ENCODE peak calls at places on chromosomes 6 and 20, in five cellular contexts. One of them, this sample, is unnamed.

GRCh38 chr6:66277400-66277799 is 570.4 kb upstream of the EYS start:
- DNase-seq in cardiac fibroblast: no peak
- DNase-seq in left ventricle myocardium inferior: no peak
- DNase-seq in NCI-H1436: no peak
- DNase-seq in hypothalamus: no peak
- DNase-seq in this sample: no peak

GRCh38 chr6:90703383-90703782 is 116.5 kb upstream of the MAP3K7 start:
- DNase-seq in cardiac fibroblast: no peak
- DNase-seq in left ventricle myocardium inferior: no peak
- DNase-seq in NCI-H1436: no peak
- DNase-seq in hypothalamus: no peak
- DNase-seq in this sample: no peak

GRCh38 chr20:59024111-59024530 is 4.9 kb downstream of the TUBB1 start:
- DNase-seq in cardiac fibroblast: no peak
- DNase-seq in left ventricle myocardium inferior: no peak
- DNase-seq in NCI-H1436: no peak
- DNase-seq in hypothalamus: no peak
- DNase-seq in this sample: no peak

GRCh38 chr6:75504902-75505233 is 11.3 kb upstream of the FILIP1 start:
- DNase-seq in cardiac fibroblast: peak
- DNase-seq in left ventricle myocardium inferior: no peak
- DNase-seq in NCI-H1436: no peak
- DNase-seq in hypothalamus: no peak
- DNase-seq in this sample: peak

GRCh38 chr6:5930143-5930770 is 76.5 kb downstream of the NRN1 start:
- DNase-seq in cardiac fibroblast: no peak
- DNase-seq in left ventricle myocardium inferior: no peak
- DNase-seq in NCI-H1436: no peak
- DNase-seq in hypothalamus: no peak
- DNase-seq in this sample: no peak

GRCh38 chr6:87540541-87540940 is 49.2 kb downstream of the RARS2 start:
- DNase-seq in cardiac fibroblast: no peak
- DNase-seq in left ventricle myocardium inferior: no peak
- DNase-seq in NCI-H1436: no peak
- DNase-seq in hypothalamus: no peak
- DNase-seq in this sample: no peak

GRCh38 chr20:19880256-19881079 is 122.4 kb downstream of the RIN2 start:
- DNase-seq in cardiac fibroblast: peak
- DNase-seq in left ventricle myocardium inferior: no peak
- DNase-seq in NCI-H1436: no peak
- DNase-seq in hypothalamus: no peak
- DNase-seq in this sample: no peak

GRCh38 chr6:122405417-122405816 is 6.0 kb downstream of the HSF2 start:
- DNase-seq in cardiac fibroblast: peak
- DNase-seq in left ventricle myocardium inferior: no peak
- DNase-seq in NCI-H1436: no peak
- DNase-seq in hypothalamus: no peak
- DNase-seq in this sample: peak

GRCh38 chr6:131215212-131215611 is 79.9 kb downstream of the AKAP7 start:
- DNase-seq in cardiac fibroblast: no peak
- DNase-seq in left ventricle myocardium inferior: peak
- DNase-seq in NCI-H1436: no peak
- DNase-seq in hypothalamus: no peak
- DNase-seq in this sample: no peak

GRCh38 chr6:129117355-129117754 is 234.4 kb downstream of the LAMA2 start:
- DNase-seq in cardiac fibroblast: no peak
- DNase-seq in left ventricle myocardium inferior: no peak
- DNase-seq in NCI-H1436: no peak
- DNase-seq in hypothalamus: no peak
- DNase-seq in this sample: no peak

GRCh38 chr6:43215066-43215465 is 14.2 kb downstream of the DNPH1 start:
- DNase-seq in cardiac fibroblast: no peak
- DNase-seq in left ventricle myocardium inferior: no peak
- DNase-seq in NCI-H1436: no peak
- DNase-seq in hypothalamus: no peak
- DNase-seq in this sample: no peak

GRCh38 chr6:36701401-36701991 is 3.9 kb downstream of the RAB44 start:
- DNase-seq in cardiac fibroblast: no peak
- DNase-seq in left ventricle myocardium inferior: no peak
- DNase-seq in NCI-H1436: peak
- DNase-seq in hypothalamus: no peak
- DNase-seq in this sample: peak

GRCh38 chr6:39029156-39030011 is 19.2 kb upstream of the GLP1R start:
- DNase-seq in cardiac fibroblast: peak
- DNase-seq in left ventricle myocardium inferior: no peak
- DNase-seq in NCI-H1436: peak
- DNase-seq in hypothalamus: no peak
- DNase-seq in this sample: no peak

GRCh38 chr6:117495425-117495824 is 13.0 kb downstream of the DCBLD1 start:
- DNase-seq in cardiac fibroblast: no peak
- DNase-seq in left ventricle myocardium inferior: no peak
- DNase-seq in NCI-H1436: no peak
- DNase-seq in hypothalamus: no peak
- DNase-seq in this sample: no peak

GRCh38 chr20:23151885-23152284 is 65.8 kb upstream of the CD93 start:
- DNase-seq in cardiac fibroblast: no peak
- DNase-seq in left ventricle myocardium inferior: no peak
- DNase-seq in NCI-H1436: no peak
- DNase-seq in hypothalamus: no peak
- DNase-seq in this sample: no peak

GRCh38 chr20:47455133-47456040 is 46.3 kb upstream of the NCOA3 start:
- DNase-seq in cardiac fibroblast: peak
- DNase-seq in left ventricle myocardium inferior: no peak
- DNase-seq in NCI-H1436: no peak
- DNase-seq in hypothalamus: no peak
- DNase-seq in this sample: no peak

GRCh38 chr6:27023664-27024063 is 223.8 kb upstream of the PRSS16 start:
- DNase-seq in cardiac fibroblast: no peak
- DNase-seq in left ventricle myocardium inferior: no peak
- DNase-seq in NCI-H1436: no peak
- DNase-seq in hypothalamus: no peak
- DNase-seq in this sample: no peak

GRCh38 chr20:44247131-44247571 is at the start of gene GDAP1L1:
- DNase-seq in cardiac fibroblast: no peak
- DNase-seq in left ventricle myocardium inferior: no peak
- DNase-seq in NCI-H1436: peak
- DNase-seq in hypothalamus: peak
- DNase-seq in this sample: no peak

GRCh38 chr6:11830105-11830504 is 51.5 kb upstream of the ADTRP start:
- DNase-seq in cardiac fibroblast: no peak
- DNase-seq in left ventricle myocardium inferior: no peak
- DNase-seq in NCI-H1436: no peak
- DNase-seq in hypothalamus: no peak
- DNase-seq in this sample: no peak

GRCh38 chr6:41111017-41111416 is 38.2 kb downstream of the NFYA start:
- DNase-seq in cardiac fibroblast: no peak
- DNase-seq in left ventricle myocardium inferior: no peak
- DNase-seq in NCI-H1436: no peak
- DNase-seq in hypothalamus: no peak
- DNase-seq in this sample: no peak

GRCh38 chr20:5402903-5403531 is 86.3 kb upstream of the PROKR2 start:
- DNase-seq in cardiac fibroblast: peak
- DNase-seq in left ventricle myocardium inferior: no peak
- DNase-seq in NCI-H1436: no peak
- DNase-seq in hypothalamus: no peak
- DNase-seq in this sample: peak

This sample was measured in foreskin fibroblast.